ENCODE peak calls at places on chromosomes 1 and 21, in six cellular contexts. J, X, V, H, A and Y are unnamed samples.
A peak's percentile ranks its signal among the peaks of the same experiment; 100 is the strongest.

GRCh38 chr1:217562229-217562878 is 68.5 kb downstream of the GPATCH2 start:
- DNase-seq in J (no peak), X (no peak), V (no peak), H (no peak), A (no peak), Y (no peak)

GRCh38 chr1:214587165-214587564 is 15.8 kb upstream of the CENPF start:
- DNase-seq in J (no peak), X (no peak), V (no peak), H (no peak), A (no peak), Y (no peak)

GRCh38 chr1:1236945-1237873 is 5.2 kb downstream of the B3GALT6 start:
- DNase-seq in J (no peak), X (no peak), V (no peak), H (no peak), A (no peak), Y (no peak)

GRCh38 chr1:34332996-34333395 is 156.3 kb downstream of the C1orf94 start:
- DNase-seq in J (no peak), X (no peak), V (no peak), H (no peak), A (no peak), Y (no peak)

GRCh38 chr1:89821322-89822108 is 683 bp downstream of the LRRC8D start:
- DNase-seq in J (peak; percentile 51), X (peak; percentile 93), V (no peak), H (peak; percentile 77), A (peak; percentile 80), Y (peak; percentile 82)

GRCh38 chr1:74505133-74505532 is 7.3 kb downstream of the LRRC53 start:
- DNase-seq in J (no peak), X (no peak), V (no peak), H (no peak), A (no peak), Y (no peak)

GRCh38 chr1:32201011-32201855 is 838 bp downstream of the CCDC28B start:
- DNase-seq in J (peak; percentile 77), X (peak; percentile 78), V (peak; percentile 78), H (peak; percentile 67), A (peak; percentile 89), Y (peak; percentile 74)

GRCh38 chr1:154866995-154867795 is 2.9 kb downstream of the KCNN3 start:
- DNase-seq in J (no peak), X (no peak), V (no peak), H (no peak), A (peak; percentile 85), Y (no peak)

GRCh38 chr1:175000697-175001187 is 995 bp downstream of the CACYBP start:
- DNase-seq in J (no peak), X (no peak), V (no peak), H (no peak), A (no peak), Y (no peak)

GRCh38 chr1:230691615-230692014 is 22.3 kb downstream of the AGT start:
- DNase-seq in J (no peak), X (no peak), V (no peak), H (no peak), A (no peak), Y (no peak)

GRCh38 chr1:231724876-231725647 is 98.5 kb downstream of the DISC1 start:
- DNase-seq in J (no peak), X (no peak), V (no peak), H (no peak), A (no peak), Y (no peak)

GRCh38 chr21:15005391-15005790 is 59.4 kb downstream of the NRIP1 start:
- DNase-seq in J (no peak), X (no peak), V (no peak), H (no peak), A (no peak), Y (no peak)

GRCh38 chr1:2258996-2259395 is 30.9 kb downstream of the SKI start:
- DNase-seq in J (no peak), X (peak; percentile 35), V (no peak), H (no peak), A (no peak), Y (no peak)

GRCh38 chr1:77539510-77540142 is 142.8 kb downstream of the ZZZ3 start:
- DNase-seq in J (no peak), X (no peak), V (no peak), H (no peak), A (no peak), Y (no peak)

GRCh38 chr1:31782066-31782762 is 18.1 kb upstream of the ADGRB2 start:
- DNase-seq in J (no peak), X (no peak), V (no peak), H (peak; percentile 42), A (peak; percentile 36), Y (no peak)

GRCh38 chr21:41583274-41583790 is 75.4 kb upstream of the TMPRSS2 start:
- DNase-seq in J (no peak), X (peak; percentile 86), V (no peak), H (no peak), A (no peak), Y (peak; percentile 76)

GRCh38 chr21:45432575-45433255 is 27.8 kb downstream of the COL18A1 start:
- DNase-seq in J (no peak), X (peak; percentile 61), V (no peak), H (no peak), A (no peak), Y (no peak)

GRCh38 chr1:198749279-198749678 is 110.4 kb downstream of the PTPRC start:
- DNase-seq in J (no peak), X (no peak), V (no peak), H (no peak), A (no peak), Y (no peak)

DNA sequence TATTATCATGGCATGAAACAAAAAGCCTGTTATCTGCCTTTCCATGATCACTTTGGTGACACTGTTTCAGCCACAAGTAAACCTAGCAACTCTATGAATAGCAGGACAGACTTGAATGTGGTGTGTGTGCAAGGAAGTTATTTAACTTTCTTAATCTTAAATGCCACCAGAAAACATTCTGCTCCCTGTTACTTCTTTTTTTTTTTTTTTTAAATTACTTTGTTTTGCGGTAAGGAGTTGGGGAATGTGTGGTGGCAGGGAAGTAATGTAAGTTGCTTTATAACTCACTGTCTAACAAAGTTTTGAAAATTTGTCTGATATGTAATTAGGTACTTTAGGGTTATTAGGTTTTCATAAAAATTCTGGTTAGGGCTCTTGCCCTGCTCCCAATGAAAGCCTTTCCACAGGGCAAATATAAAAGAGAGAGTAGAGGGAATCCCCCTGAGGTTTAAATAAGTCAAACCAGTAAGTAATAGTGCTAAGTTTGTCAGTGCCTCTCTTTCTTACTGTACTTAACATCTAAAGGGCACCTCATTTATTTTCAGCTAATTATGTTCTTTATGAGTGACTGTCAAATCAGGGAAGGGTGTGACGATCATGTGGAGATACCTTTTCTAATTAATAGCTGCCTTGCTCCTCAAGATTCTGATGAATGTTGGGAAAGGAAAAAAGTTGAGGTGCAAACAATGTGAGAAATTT is 39.5 kb downstream of the RASAL2 start:
- DNase-seq in J (no peak), X (no peak), V (no peak), H (no peak), A (no peak), Y (no peak)
- H3K27ac ChIP-seq in J (peak overlapping the region; percentile 61), X (peak overlapping the region; percentile 29), V (no peak overlapping the region), H (no peak overlapping the region), A (no peak overlapping the region), Y (no peak overlapping the region)

GRCh38 chr1:182602945-182603645 is 1.1 kb downstream of the RGS16 start:
- DNase-seq in J (no peak), X (no peak), V (peak; percentile 48), H (no peak), A (no peak), Y (no peak)
- H3K4me3 ChIP-seq in J (peak overlapping the region; percentile 73), X (peak overlapping the region; percentile 57), V (peak overlapping the region; percentile 57), H (peak overlapping the region; percentile 6), A (no peak overlapping the region), Y (no peak overlapping the region)

GRCh38 chr1:161739865-161740566 is 9.6 kb upstream of the DUSP12 start:
- DNase-seq in J (no peak), X (no peak), V (peak; percentile 39), H (no peak), A (no peak), Y (no peak)
- H3K27ac ChIP-seq in J (peak overlapping the region; percentile 48), X (peak overlapping the region; percentile 70), V (no peak overlapping the region), H (peak overlapping the region; percentile 79), A (no peak overlapping the region), Y (peak overlapping the region; percentile 13)

DNA sequence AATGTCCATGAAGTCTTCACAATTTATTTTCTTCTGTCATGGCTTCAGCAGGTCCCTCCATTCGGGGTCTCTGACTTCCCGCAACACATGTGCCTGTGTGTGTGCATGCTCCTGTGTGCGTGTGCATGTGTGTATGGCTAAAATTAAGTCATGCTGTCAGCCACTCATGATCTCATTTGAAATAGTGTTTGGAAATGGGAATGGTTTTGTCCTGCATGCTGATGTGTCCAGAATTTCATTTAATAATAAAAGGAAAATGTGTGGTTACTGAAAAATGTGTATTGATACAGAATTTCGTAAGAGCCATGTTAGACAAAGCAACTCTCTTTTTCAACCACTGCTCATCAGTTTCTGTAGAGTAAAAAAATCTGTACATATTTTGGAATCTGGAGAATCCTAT is 123.8 kb upstream of the PRDX6 start:
- DNase-seq in J (no peak), X (no peak), V (no peak), H (no peak), A (no peak), Y (no peak)
- H3K4me3 ChIP-seq in J (no peak overlapping the region), X (no peak overlapping the region), V (no peak overlapping the region), H (no peak overlapping the region), A (no peak overlapping the region), Y (no peak overlapping the region)

GRCh38 chr1:115338457-115338820 is 390 bp upstream of the NGF start:
- DNase-seq in J (no peak), X (peak; percentile 74), V (no peak), H (no peak), A (peak; percentile 78), Y (peak; percentile 60)
- H3K27ac ChIP-seq in J (peak overlapping the region; percentile 88), X (no peak overlapping the region), V (peak overlapping the region; percentile 79), H (no peak overlapping the region), A (no peak overlapping the region), Y (no peak overlapping the region)

GRCh38 chr1:157136133-157136532 is 2.1 kb downstream of the ETV3 start:
- DNase-seq in J (no peak), X (no peak), V (no peak), H (no peak), A (no peak), Y (no peak)
- H3K4me3 ChIP-seq in J (no peak overlapping the region), X (peak overlapping the region; percentile 97), V (no peak overlapping the region), H (no peak overlapping the region), A (no peak overlapping the region), Y (no peak overlapping the region)

GRCh38 chr1:86138746-86139145 is 17.8 kb downstream of the COL24A1 start:
- DNase-seq in J (no peak), X (no peak), V (no peak), H (no peak), A (no peak), Y (no peak)

GRCh38 chr1:86140481-86140880 is 16.1 kb downstream of the COL24A1 start:
- DNase-seq in J (no peak), X (no peak), V (no peak), H (no peak), A (no peak), Y (no peak)

DNA sequence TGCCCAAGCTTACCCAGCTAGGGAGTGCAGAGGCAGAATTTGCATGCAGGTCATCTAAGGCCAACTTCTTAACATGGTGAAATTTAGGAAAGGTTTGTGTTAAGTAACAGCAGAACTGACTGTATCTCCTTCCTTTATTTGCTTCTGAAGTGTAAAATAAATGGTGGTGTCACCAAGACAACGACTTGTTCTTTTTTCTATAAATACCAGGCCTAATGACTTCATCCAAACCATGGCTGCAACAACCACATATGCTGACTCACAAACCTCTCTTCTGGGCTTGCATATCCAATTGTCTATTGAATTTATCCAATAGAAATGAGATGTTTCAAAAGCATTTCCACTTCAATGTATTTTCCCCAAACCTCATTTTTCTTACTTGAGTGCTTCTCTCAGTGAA is 19.1 kb downstream of the COL24A1 start:
- DNase-seq in J (no peak), X (no peak), V (no peak), H (no peak), A (no peak), Y (no peak)
- H3K27ac ChIP-seq in J (no peak overlapping the region), X (no peak overlapping the region), V (no peak overlapping the region), H (no peak overlapping the region), A (no peak overlapping the region), Y (no peak overlapping the region)

GRCh38 chr1:25586181-25586588 is 30.4 kb upstream of the MAN1C1 start:
- DNase-seq in J (no peak), X (no peak), V (no peak), H (no peak), A (peak; percentile 58), Y (no peak)
- H3K4me3 ChIP-seq in J (no peak overlapping the region), X (no peak overlapping the region), V (no peak overlapping the region), H (no peak overlapping the region), A (no peak overlapping the region), Y (no peak overlapping the region)